ENCODE peak calls at places on chromosomes 12 and 14, in eight cellular contexts. K is esophagus muscularis mucosa, I is fibroblast of villous mesenchyme, C is heart left ventricle, O is fibroblast of the aortic adventitia, V is A549, M is psoas muscle, L is left ventricle myocardium inferior. T is an unnamed sample.

GRCh38 chr14:58665773-58666500 is 28.2 kb downstream of the DACT1 start:
- DNase-seq in K (no peak), I (no peak), C (no peak), O (no peak), V (no peak), M (no peak), L (no peak), T (no peak)

GRCh38 chr14:91373591-91374245 is 43.9 kb downstream of the CCDC88C start:
- DNase-seq in K (no peak), I (no peak), C (no peak), O (no peak), V (no peak), M (no peak), L (no peak), T (no peak)

GRCh38 chr12:130126023-130126432 is 36.2 kb upstream of the FZD10 start:
- DNase-seq in K (no peak), I (no peak), C (peak; percentile 69), O (no peak), V (peak; percentile 21), M (peak; percentile 67), L (peak; percentile 49), T (no peak)

GRCh38 chr12:23431006-23431405 is 518.5 kb downstream of the SOX5 start:
- DNase-seq in K (no peak), I (no peak), C (no peak), O (no peak), V (no peak), M (no peak), L (no peak), T (no peak)

GRCh38 chr12:6766651-6767300 is 613 bp downstream of the PTMS start:
- DNase-seq in K (no peak), I (peak; percentile 76), C (peak; percentile 88), O (peak; percentile 55), V (peak; percentile 68), M (peak; percentile 84), L (peak; percentile 85), T (peak; percentile 74)

GRCh38 chr14:66746316-66747006 is 238.5 kb downstream of the GPHN start:
- DNase-seq in K (no peak), I (peak; percentile 47), C (no peak), O (peak; percentile 70), V (peak; percentile 66), M (no peak), L (no peak), T (peak; percentile 77)

GRCh38 chr14:49033131-49033530 is 553.0 kb downstream of the RPS29 start:
- DNase-seq in K (no peak), I (no peak), C (no peak), O (no peak), V (no peak), M (no peak), L (no peak), T (no peak)

GRCh38 chr14:53630336-53630735 is 326.3 kb downstream of the BMP4 start:
- DNase-seq in K (no peak), I (no peak), C (no peak), O (no peak), V (no peak), M (no peak), L (no peak), T (peak; percentile 2)

GRCh38 chr12:4153343-4153892 is 120.1 kb upstream of the CCND2 start:
- DNase-seq in K (no peak), I (no peak), C (no peak), O (no peak), V (no peak), M (no peak), L (no peak), T (no peak)

GRCh38 chr12:56991319-56991906 is 14.9 kb downstream of the ZBTB39 start:
- DNase-seq in K (peak; percentile 87), I (no peak), C (peak; percentile 67), O (peak; percentile 17), V (no peak), M (peak; percentile 36), L (peak; percentile 53), T (peak; percentile 69)

GRCh38 chr14:105532111-105532623 is 5.8 kb downstream of the TMEM121 start:
- DNase-seq in K (no peak), I (no peak), C (no peak), O (no peak), V (no peak), M (no peak), L (no peak), T (no peak)

GRCh38 chr12:22538336-22538735 is 6.0 kb downstream of the C2CD5 start:
- DNase-seq in K (no peak), I (peak; percentile 19), C (no peak), O (no peak), V (no peak), M (no peak), L (no peak), T (no peak)

GRCh38 chr12:4745249-4745648 is 25.0 kb downstream of the GALNT8 start:
- DNase-seq in K (no peak), I (no peak), C (peak; percentile 78), O (no peak), V (no peak), M (no peak), L (peak; percentile 59), T (no peak)

GRCh38 chr12:41701943-41702601 is 442.6 kb downstream of the GXYLT1 start:
- DNase-seq in K (no peak), I (no peak), C (no peak), O (no peak), V (no peak), M (no peak), L (no peak), T (no peak)

GRCh38 chr12:53750812-53751335 is 905 bp downstream of the CISTR start:
- DNase-seq in K (no peak), I (no peak), C (peak; percentile 52), O (no peak), V (no peak), M (peak; percentile 32), L (peak; percentile 32), T (peak; percentile 9)

GRCh38 chr14:90795744-90796143 is 20.5 kb downstream of the TTC7B start:
- DNase-seq in K (no peak), I (peak; percentile 68), C (no peak), O (peak; percentile 79), V (peak; percentile 31), M (no peak), L (no peak), T (peak; percentile 90)

GRCh38 chr12:70045036-70045435 is 198.2 kb upstream of the CNOT2 start:
- DNase-seq in K (no peak), I (peak; percentile 1), C (peak; percentile 38), O (peak; percentile 66), V (no peak), M (no peak), L (no peak), T (peak; percentile 62)

GRCh38 chr14:101604228-101604934 is 43.1 kb downstream of the DIO3 start:
- DNase-seq in K (peak; percentile 85), I (no peak), C (no peak), O (no peak), V (no peak), M (no peak), L (peak; percentile 4), T (no peak)

GRCh38 chr12:46674126-46674525 is 151.7 kb downstream of the SLC38A4 start:
- DNase-seq in K (no peak), I (no peak), C (no peak), O (no peak), V (no peak), M (no peak), L (no peak), T (no peak)

GRCh38 chr14:74324945-74325361 is 22.2 kb upstream of the ABCD4 start:
- DNase-seq in K (no peak), I (peak; percentile 43), C (no peak), O (peak; percentile 57), V (peak; percentile 42), M (no peak), L (no peak), T (peak; percentile 57)

GRCh38 chr14:67514650-67515385 is 18.3 kb upstream of the PLEKHH1 start:
- DNase-seq in K (no peak), I (peak; percentile 55), C (peak; percentile 34), O (peak; percentile 40), V (no peak), M (peak; percentile 37), L (peak; percentile 36), T (peak; percentile 34)

GRCh38 chr14:68131907-68132306 is 312.3 kb downstream of the RAD51B start:
- DNase-seq in K (no peak), I (no peak), C (no peak), O (peak; percentile 71), V (no peak), M (no peak), L (no peak), T (no peak)

DNA sequence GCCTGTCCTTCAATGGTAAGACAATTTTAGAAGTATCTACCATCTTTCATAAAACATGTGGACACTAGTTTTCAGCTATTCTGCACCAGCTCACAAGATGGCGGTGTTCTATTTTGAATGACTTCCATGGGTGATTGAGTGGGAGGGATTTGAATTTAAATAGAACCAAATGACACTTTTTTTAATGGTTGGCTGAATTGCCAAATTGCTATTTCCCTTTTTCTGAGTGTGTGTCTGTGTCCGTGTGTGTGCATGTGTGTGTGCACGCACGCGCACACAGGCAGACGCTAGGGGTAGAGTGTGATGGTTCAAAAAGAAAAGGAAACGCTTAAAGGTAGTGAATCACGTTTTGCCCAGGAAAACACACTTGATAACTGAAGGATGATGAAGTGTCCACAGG is 362.6 kb downstream of the DAD1 start:
- DNase-seq in K (no peak), I (no peak), C (no peak), O (no peak), V (peak; percentile 19), M (no peak), L (no peak), T (peak; percentile 44)
- TF ChIP-seq CTCF in K (no peak), I (no peak), C (no peak), O (no peak), V (peak; percentile 11), M (no peak), L (no peak), T (no peak)

DNA sequence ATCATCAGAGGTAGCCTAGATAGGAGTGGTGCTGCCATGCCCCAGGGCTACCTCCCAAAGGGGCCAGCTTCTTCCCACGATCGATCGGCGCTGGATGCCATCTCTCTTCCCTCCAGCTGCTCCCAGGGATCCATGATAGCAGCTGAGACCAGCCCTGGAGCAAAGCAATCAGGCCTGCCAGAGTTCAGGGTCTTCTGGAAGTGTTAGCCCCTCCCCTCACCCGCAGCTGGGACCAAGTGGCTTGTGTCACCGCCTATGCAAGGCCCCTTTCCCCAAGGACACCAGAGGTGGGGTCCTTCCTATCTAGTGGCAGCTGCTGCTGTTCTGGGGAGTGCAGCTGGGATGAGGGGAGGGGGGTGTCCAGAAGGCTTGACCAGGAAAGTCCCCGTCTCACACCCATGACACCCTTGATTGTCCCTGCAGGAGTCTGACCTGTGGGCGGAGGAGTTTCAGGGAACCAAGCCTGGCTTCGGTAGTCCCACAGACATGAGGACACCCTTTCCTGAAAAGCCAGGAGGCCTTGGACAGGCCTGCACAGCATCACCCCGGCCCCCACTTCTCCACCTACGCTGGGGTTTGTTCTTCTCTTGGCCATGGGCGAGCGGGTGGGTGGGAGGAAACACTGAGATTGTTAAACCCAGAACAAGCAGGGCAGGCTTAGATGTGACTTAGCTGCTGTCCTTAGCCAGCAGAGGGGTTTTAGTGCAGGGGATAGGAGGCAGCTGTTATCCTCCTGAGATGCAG is 86.8 kb downstream of the IRF2BPL start:
- DNase-seq in K (no peak), I (no peak), C (no peak), O (no peak), V (no peak), M (no peak), L (no peak), T (no peak)
- H3K4me3 ChIP-seq in K (no peak overlapping the region), I (no peak overlapping the region), C (no peak overlapping the region), O (no peak overlapping the region), V (no peak overlapping the region), M (no peak overlapping the region), L (no peak overlapping the region), T (no peak overlapping the region)

GRCh38 chr14:50531595-50532501 is 521 bp downstream of the MAP4K5 start:
- DNase-seq in K (no peak), I (peak; percentile 53), C (peak; percentile 59), O (peak; percentile 31), V (peak; percentile 61), M (peak; percentile 49), L (peak; percentile 42), T (peak; percentile 53)
- TF ChIP-seq CTCF in K (no peak), I (no peak), C (no peak), O (no peak), V (no peak), M (no peak), L (no peak), T (no peak)

GRCh38 chr12:52308807-52309425 is 12.3 kb downstream of the KRT83 start:
- DNase-seq in K (no peak), I (no peak), C (no peak), O (no peak), V (no peak), M (no peak), L (no peak), T (no peak)
- H3K4me3 ChIP-seq in K (peak overlapping the region; percentile 57), I (peak overlapping the region; percentile 40), C (peak overlapping the region; percentile 30), O (peak overlapping the region; percentile 64), V (no peak overlapping the region), M (peak overlapping the region; percentile 69), L (peak overlapping the region; percentile 64), T (peak overlapping the region; percentile 56)